ENCODE peak calls at places on chromosomes 2 and 18, in ten cellular contexts. One of them, this sample, is unnamed.
A peak's percentile ranks its signal among the peaks of the same experiment; 100 is the strongest.

GRCh38 chr2:49043405-49043982 is 110.8 kb downstream of the FSHR start:
- DNase-seq in tibial artery: no peak
- DNase-seq in RWPE2: no peak
- DNase-seq in heart left ventricle: no peak
- DNase-seq in neural progenitor cell: no peak
- DNase-seq in SJSA1: no peak
- DNase-seq in CD8-positive, alpha-beta T cell: no peak
- DNase-seq in hepatocyte: no peak
- DNase-seq in lower lobe of right lung: no peak
- DNase-seq in MM.1S: no peak
- DNase-seq in this sample: no peak

GRCh38 chr2:32910883-32911598 is 35.7 kb upstream of the LTBP1 start:
- DNase-seq in tibial artery: no peak
- DNase-seq in RWPE2: no peak
- DNase-seq in heart left ventricle: no peak
- DNase-seq in neural progenitor cell: no peak
- DNase-seq in SJSA1: no peak
- DNase-seq in CD8-positive, alpha-beta T cell: no peak
- DNase-seq in hepatocyte: no peak
- DNase-seq in lower lobe of right lung: no peak
- DNase-seq in MM.1S: peak; percentile 85
- DNase-seq in this sample: no peak

GRCh38 chr2:217061916-217062315 is 202.1 kb upstream of the TNP1 start:
- DNase-seq in tibial artery: no peak
- DNase-seq in RWPE2: no peak
- DNase-seq in heart left ventricle: no peak
- DNase-seq in neural progenitor cell: no peak
- DNase-seq in SJSA1: no peak
- DNase-seq in CD8-positive, alpha-beta T cell: no peak
- DNase-seq in hepatocyte: no peak
- DNase-seq in lower lobe of right lung: no peak
- DNase-seq in MM.1S: no peak
- DNase-seq in this sample: no peak

GRCh38 chr2:172829229-172829628 is 93.6 kb downstream of the RAPGEF4 start:
- DNase-seq in tibial artery: no peak
- DNase-seq in RWPE2: no peak
- DNase-seq in heart left ventricle: no peak
- DNase-seq in neural progenitor cell: no peak
- DNase-seq in SJSA1: peak; percentile 74
- DNase-seq in CD8-positive, alpha-beta T cell: no peak
- DNase-seq in hepatocyte: peak; percentile 22
- DNase-seq in lower lobe of right lung: no peak
- DNase-seq in MM.1S: no peak
- DNase-seq in this sample: no peak

GRCh38 chr2:235573331-235574221 is 79.7 kb downstream of the AGAP1 start:
- DNase-seq in tibial artery: no peak
- DNase-seq in RWPE2: no peak
- DNase-seq in heart left ventricle: peak; percentile 86
- DNase-seq in neural progenitor cell: peak; percentile 39
- DNase-seq in SJSA1: no peak
- DNase-seq in CD8-positive, alpha-beta T cell: no peak
- DNase-seq in hepatocyte: no peak
- DNase-seq in lower lobe of right lung: no peak
- DNase-seq in MM.1S: no peak
- DNase-seq in this sample: peak; percentile 64

GRCh38 chr2:157875720-157876065 is 437 bp downstream of the ACVR1 start:
- DNase-seq in tibial artery: peak; percentile 31
- DNase-seq in RWPE2: no peak
- DNase-seq in heart left ventricle: no peak
- DNase-seq in neural progenitor cell: peak; percentile 83
- DNase-seq in SJSA1: peak; percentile 43
- DNase-seq in CD8-positive, alpha-beta T cell: peak; percentile 51
- DNase-seq in hepatocyte: peak; percentile 80
- DNase-seq in lower lobe of right lung: peak; percentile 75
- DNase-seq in MM.1S: peak; percentile 54
- DNase-seq in this sample: peak; percentile 87

GRCh38 chr2:17355608-17356329 is 162.5 kb downstream of the RAD51AP2 start:
- DNase-seq in tibial artery: no peak
- DNase-seq in RWPE2: no peak
- DNase-seq in heart left ventricle: no peak
- DNase-seq in neural progenitor cell: no peak
- DNase-seq in SJSA1: no peak
- DNase-seq in CD8-positive, alpha-beta T cell: no peak
- DNase-seq in hepatocyte: no peak
- DNase-seq in lower lobe of right lung: no peak
- DNase-seq in MM.1S: peak; percentile 46
- DNase-seq in this sample: no peak

GRCh38 chr2:160472839-160473251 is 20.8 kb downstream of the RBMS1 start:
- DNase-seq in tibial artery: no peak
- DNase-seq in RWPE2: no peak
- DNase-seq in heart left ventricle: no peak
- DNase-seq in neural progenitor cell: peak; percentile 32
- DNase-seq in SJSA1: no peak
- DNase-seq in CD8-positive, alpha-beta T cell: no peak
- DNase-seq in hepatocyte: peak; percentile 37
- DNase-seq in lower lobe of right lung: no peak
- DNase-seq in MM.1S: no peak
- DNase-seq in this sample: no peak

GRCh38 chr2:42314892-42315468 is 46.0 kb downstream of the COX7A2L start:
- DNase-seq in tibial artery: no peak
- DNase-seq in RWPE2: no peak
- DNase-seq in heart left ventricle: no peak
- DNase-seq in neural progenitor cell: no peak
- DNase-seq in SJSA1: no peak
- DNase-seq in CD8-positive, alpha-beta T cell: no peak
- DNase-seq in hepatocyte: no peak
- DNase-seq in lower lobe of right lung: no peak
- DNase-seq in MM.1S: no peak
- DNase-seq in this sample: no peak

GRCh38 chr2:64338910-64339500 is 115.0 kb upstream of the LGALSL start:
- DNase-seq in tibial artery: no peak
- DNase-seq in RWPE2: no peak
- DNase-seq in heart left ventricle: no peak
- DNase-seq in neural progenitor cell: no peak
- DNase-seq in SJSA1: no peak
- DNase-seq in CD8-positive, alpha-beta T cell: peak; percentile 50
- DNase-seq in hepatocyte: no peak
- DNase-seq in lower lobe of right lung: no peak
- DNase-seq in MM.1S: no peak
- DNase-seq in this sample: no peak

GRCh38 chr18:32930695-32931301 is 158.0 kb upstream of the KLHL14 start:
- DNase-seq in tibial artery: no peak
- DNase-seq in RWPE2: no peak
- DNase-seq in heart left ventricle: no peak
- DNase-seq in neural progenitor cell: peak; percentile 49
- DNase-seq in SJSA1: no peak
- DNase-seq in CD8-positive, alpha-beta T cell: no peak
- DNase-seq in hepatocyte: peak; percentile 62
- DNase-seq in lower lobe of right lung: no peak
- DNase-seq in MM.1S: peak; percentile 59
- DNase-seq in this sample: no peak

GRCh38 chr2:69177063-69177771 is 164.2 kb downstream of the ANTXR1 start:
- DNase-seq in tibial artery: peak; percentile 75
- DNase-seq in RWPE2: no peak
- DNase-seq in heart left ventricle: peak; percentile 81
- DNase-seq in neural progenitor cell: peak; percentile 61
- DNase-seq in SJSA1: peak; percentile 94
- DNase-seq in CD8-positive, alpha-beta T cell: no peak
- DNase-seq in hepatocyte: peak; percentile 72
- DNase-seq in lower lobe of right lung: peak; percentile 70
- DNase-seq in MM.1S: no peak
- DNase-seq in this sample: peak; percentile 77

GRCh38 chr2:201257381-201257940 is 2.9 kb upstream of the CASP8 start:
- DNase-seq in tibial artery: peak; percentile 35
- DNase-seq in RWPE2: no peak
- DNase-seq in heart left ventricle: peak; percentile 39
- DNase-seq in neural progenitor cell: no peak
- DNase-seq in SJSA1: no peak
- DNase-seq in CD8-positive, alpha-beta T cell: peak; percentile 48
- DNase-seq in hepatocyte: peak; percentile 46
- DNase-seq in lower lobe of right lung: peak; percentile 71
- DNase-seq in MM.1S: peak; percentile 59
- DNase-seq in this sample: peak; percentile 66

GRCh38 chr18:46301571-46301970 is 197.4 kb downstream of the HAUS1 start:
- DNase-seq in tibial artery: no peak
- DNase-seq in RWPE2: no peak
- DNase-seq in heart left ventricle: no peak
- DNase-seq in neural progenitor cell: no peak
- DNase-seq in SJSA1: no peak
- DNase-seq in CD8-positive, alpha-beta T cell: no peak
- DNase-seq in hepatocyte: no peak
- DNase-seq in lower lobe of right lung: no peak
- DNase-seq in MM.1S: no peak
- DNase-seq in this sample: peak; percentile 52

GRCh38 chr2:6866239-6866745 is 585 bp upstream of the CMPK2 start:
- DNase-seq in tibial artery: no peak
- DNase-seq in RWPE2: no peak
- DNase-seq in heart left ventricle: no peak
- DNase-seq in neural progenitor cell: peak; percentile 67
- DNase-seq in SJSA1: no peak
- DNase-seq in CD8-positive, alpha-beta T cell: peak; percentile 26
- DNase-seq in hepatocyte: peak; percentile 66
- DNase-seq in lower lobe of right lung: no peak
- DNase-seq in MM.1S: peak; percentile 43
- DNase-seq in this sample: no peak

GRCh38 chr18:55585050-55585449 is 2.9 kb downstream of the TCF4 start:
- DNase-seq in tibial artery: no peak
- DNase-seq in RWPE2: no peak
- DNase-seq in heart left ventricle: no peak
- DNase-seq in neural progenitor cell: no peak
- DNase-seq in SJSA1: no peak
- DNase-seq in CD8-positive, alpha-beta T cell: no peak
- DNase-seq in hepatocyte: no peak
- DNase-seq in lower lobe of right lung: no peak
- DNase-seq in MM.1S: no peak
- DNase-seq in this sample: no peak

GRCh38 chr18:55579888-55580287 is 8.1 kb downstream of the TCF4 start:
- DNase-seq in tibial artery: no peak
- DNase-seq in RWPE2: no peak
- DNase-seq in heart left ventricle: no peak
- DNase-seq in neural progenitor cell: no peak
- DNase-seq in SJSA1: no peak
- DNase-seq in CD8-positive, alpha-beta T cell: no peak
- DNase-seq in hepatocyte: no peak
- DNase-seq in lower lobe of right lung: no peak
- DNase-seq in MM.1S: no peak
- DNase-seq in this sample: no peak

GRCh38 chr18:55585586-55586521 is 2.1 kb downstream of the TCF4 start:
- DNase-seq in tibial artery: no peak
- DNase-seq in RWPE2: no peak
- DNase-seq in heart left ventricle: peak; percentile 22
- DNase-seq in neural progenitor cell: peak; percentile 27
- DNase-seq in SJSA1: no peak
- DNase-seq in CD8-positive, alpha-beta T cell: no peak
- DNase-seq in hepatocyte: no peak
- DNase-seq in lower lobe of right lung: no peak
- DNase-seq in MM.1S: no peak
- DNase-seq in this sample: peak; percentile 33

GRCh38 chr18:55579471-55579870 is 8.5 kb downstream of the TCF4 start:
- DNase-seq in tibial artery: no peak
- DNase-seq in RWPE2: no peak
- DNase-seq in heart left ventricle: no peak
- DNase-seq in neural progenitor cell: no peak
- DNase-seq in SJSA1: no peak
- DNase-seq in CD8-positive, alpha-beta T cell: no peak
- DNase-seq in hepatocyte: no peak
- DNase-seq in lower lobe of right lung: no peak
- DNase-seq in MM.1S: no peak
- DNase-seq in this sample: no peak

DNA sequence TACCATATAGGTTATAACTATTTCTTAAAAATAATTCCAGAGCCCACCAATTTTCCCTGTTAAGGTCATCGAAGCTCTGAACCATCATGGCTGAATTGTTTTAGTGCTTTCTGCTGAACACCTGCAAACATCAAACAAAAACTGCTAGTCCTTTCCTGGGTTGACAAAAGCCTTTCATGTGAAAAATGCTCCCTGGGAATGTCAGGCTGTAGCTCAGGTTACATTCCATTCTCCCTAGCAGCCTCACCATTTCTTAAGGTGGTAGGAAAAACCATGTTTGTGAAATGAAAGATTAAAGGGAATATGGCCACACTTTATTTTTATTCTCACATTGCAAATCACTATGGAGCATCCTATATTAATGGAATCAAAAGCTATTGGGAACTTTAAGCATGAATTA is 5.7 kb downstream of the TCF4 start:
- DNase-seq in tibial artery: no peak
- DNase-seq in RWPE2: no peak
- DNase-seq in heart left ventricle: no peak
- DNase-seq in neural progenitor cell: peak; percentile 74
- DNase-seq in SJSA1: no peak
- DNase-seq in CD8-positive, alpha-beta T cell: no peak
- DNase-seq in hepatocyte: no peak
- DNase-seq in lower lobe of right lung: no peak
- DNase-seq in MM.1S: no peak
- DNase-seq in this sample: no peak
- H3K4me3 ChIP-seq in tibial artery: no peak overlapping the region
- H3K4me3 ChIP-seq in RWPE2: no peak overlapping the region
- H3K4me3 ChIP-seq in heart left ventricle: no peak overlapping the region
- H3K4me3 ChIP-seq in neural progenitor cell: peak overlapping the region; percentile 90
- H3K4me3 ChIP-seq in SJSA1: no peak overlapping the region
- H3K4me3 ChIP-seq in CD8-positive, alpha-beta T cell: no peak overlapping the region
- H3K4me3 ChIP-seq in hepatocyte: no peak overlapping the region
- H3K4me3 ChIP-seq in lower lobe of right lung: no peak overlapping the region
- H3K4me3 ChIP-seq in MM.1S: no peak overlapping the region
- H3K4me3 ChIP-seq in this sample: no peak overlapping the region

GRCh38 chr2:80266231-80266630 is 38.3 kb downstream of the LRRTM1 start:
- DNase-seq in tibial artery: no peak
- DNase-seq in RWPE2: no peak
- DNase-seq in heart left ventricle: no peak
- DNase-seq in neural progenitor cell: no peak
- DNase-seq in SJSA1: no peak
- DNase-seq in CD8-positive, alpha-beta T cell: no peak
- DNase-seq in hepatocyte: no peak
- DNase-seq in lower lobe of right lung: no peak
- DNase-seq in MM.1S: no peak
- DNase-seq in this sample: no peak
- H3K9me3 ChIP-seq in tibial artery: no peaks in the 10 kb centered on the region
- H3K9me3 ChIP-seq in RWPE2: no peaks in the 10 kb centered on the region
- H3K9me3 ChIP-seq in heart left ventricle: no peaks in the 10 kb centered on the region
- H3K9me3 ChIP-seq in neural progenitor cell: no peaks in the 10 kb centered on the region
- H3K9me3 ChIP-seq in SJSA1: no peaks in the 10 kb centered on the region
- H3K9me3 ChIP-seq in CD8-positive, alpha-beta T cell: no peaks in the 10 kb centered on the region
- H3K9me3 ChIP-seq in hepatocyte: no peaks in the 10 kb centered on the region
- H3K9me3 ChIP-seq in lower lobe of right lung: no peaks in the 10 kb centered on the region
- H3K9me3 ChIP-seq in MM.1S: no peaks in the 10 kb centered on the region
- H3K9me3 ChIP-seq in this sample: no peaks in the 10 kb centered on the region

GRCh38 chr18:58769321-58769720 is 95.4 kb upstream of the ZNF532 start:
- DNase-seq in tibial artery: no peak
- DNase-seq in RWPE2: no peak
- DNase-seq in heart left ventricle: no peak
- DNase-seq in neural progenitor cell: no peak
- DNase-seq in SJSA1: no peak
- DNase-seq in CD8-positive, alpha-beta T cell: no peak
- DNase-seq in hepatocyte: no peak
- DNase-seq in lower lobe of right lung: no peak
- DNase-seq in MM.1S: no peak
- DNase-seq in this sample: no peak
- H3K4me3 ChIP-seq in tibial artery: no peak overlapping the region
- H3K4me3 ChIP-seq in RWPE2: no peak overlapping the region
- H3K4me3 ChIP-seq in heart left ventricle: no peak overlapping the region
- H3K4me3 ChIP-seq in neural progenitor cell: no peak overlapping the region
- H3K4me3 ChIP-seq in SJSA1: no peak overlapping the region
- H3K4me3 ChIP-seq in CD8-positive, alpha-beta T cell: no peak overlapping the region
- H3K4me3 ChIP-seq in hepatocyte: no peak overlapping the region
- H3K4me3 ChIP-seq in lower lobe of right lung: no peak overlapping the region
- H3K4me3 ChIP-seq in MM.1S: no peak overlapping the region
- H3K4me3 ChIP-seq in this sample: no peak overlapping the region

GRCh38 chr18:14928396-14928795 is 180.4 kb downstream of the ANKRD30B start:
- DNase-seq in tibial artery: no peak
- DNase-seq in RWPE2: no peak
- DNase-seq in heart left ventricle: no peak
- DNase-seq in neural progenitor cell: no peak
- DNase-seq in SJSA1: no peak
- DNase-seq in CD8-positive, alpha-beta T cell: no peak
- DNase-seq in hepatocyte: no peak
- DNase-seq in lower lobe of right lung: no peak
- DNase-seq in MM.1S: no peak
- DNase-seq in this sample: no peak
- H3K9me3 ChIP-seq in tibial artery: no peaks in the 10 kb centered on the region
- H3K9me3 ChIP-seq in RWPE2: no peaks in the 10 kb centered on the region
- H3K9me3 ChIP-seq in heart left ventricle: no peaks in the 10 kb centered on the region
- H3K9me3 ChIP-seq in neural progenitor cell: peaks cover 9% of the 10 kb centered on the region
- H3K9me3 ChIP-seq in SJSA1: peaks cover 2% of the 10 kb centered on the region
- H3K9me3 ChIP-seq in CD8-positive, alpha-beta T cell: no peaks in the 10 kb centered on the region
- H3K9me3 ChIP-seq in hepatocyte: no peaks in the 10 kb centered on the region
- H3K9me3 ChIP-seq in lower lobe of right lung: no peaks in the 10 kb centered on the region
- H3K9me3 ChIP-seq in MM.1S: no peaks in the 10 kb centered on the region
- H3K9me3 ChIP-seq in this sample: no peaks in the 10 kb centered on the region